ENCODE peak calls at places on chromosomes 4 and X, in seven cellular contexts. One of them, this sample, is unnamed.

GRCh38 chr4:71303850-71304249 is 35.0 kb upstream of the SLC4A4 start:
- DNase-seq in hepatocyte: no peak
- DNase-seq in NB4: no peak
- DNase-seq in neural crest cell: no peak
- DNase-seq in stomach: no peak
- DNase-seq in WERI-Rb-1: no peak
- DNase-seq in osteocyte: no peak
- DNase-seq in this sample: no peak

GRCh38 chrX:17547658-17548057 is 172.7 kb downstream of the NHS start:
- DNase-seq in osteocyte: no peak
- DNase-seq in stomach: peak; percentile 87
- DNase-seq in NB4: no peak
- DNase-seq in WERI-Rb-1: no peak
- DNase-seq in neural crest cell: no peak
- DNase-seq in hepatocyte: peak; percentile 72
- DNase-seq in this sample: peak; percentile 22

GRCh38 chrX:40996886-40997530 is 88.2 kb upstream of the USP9X start:
- DNase-seq in stomach: no peak
- DNase-seq in NB4: peak; percentile 93
- DNase-seq in hepatocyte: peak; percentile 78
- DNase-seq in WERI-Rb-1: no peak
- DNase-seq in neural crest cell: no peak
- DNase-seq in osteocyte: no peak
- DNase-seq in this sample: peak; percentile 28

GRCh38 chr4:56757270-56757746 is 64.2 kb downstream of the SPINK2 start:
- DNase-seq in neural crest cell: no peak
- DNase-seq in hepatocyte: peak; percentile 66
- DNase-seq in NB4: no peak
- DNase-seq in WERI-Rb-1: peak; percentile 53
- DNase-seq in stomach: no peak
- DNase-seq in osteocyte: no peak
- DNase-seq in this sample: peak; percentile 26

GRCh38 chr4:90183254-90183653 is 56.1 kb downstream of the CCSER1 start:
- DNase-seq in NB4: no peak
- DNase-seq in osteocyte: no peak
- DNase-seq in neural crest cell: no peak
- DNase-seq in hepatocyte: no peak
- DNase-seq in WERI-Rb-1: no peak
- DNase-seq in stomach: no peak
- DNase-seq in this sample: no peak

GRCh38 chr4:153684182-153685073 is at the start of gene TLR2:
- DNase-seq in hepatocyte: peak; percentile 87
- DNase-seq in WERI-Rb-1: peak; percentile 55
- DNase-seq in stomach: peak; percentile 85
- DNase-seq in NB4: peak; percentile 77
- DNase-seq in osteocyte: no peak
- DNase-seq in neural crest cell: peak; percentile 23
- DNase-seq in this sample: peak; percentile 82

GRCh38 chr4:4864443-4864939 is 5.0 kb downstream of the MSX1 start:
- DNase-seq in stomach: no peak
- DNase-seq in neural crest cell: no peak
- DNase-seq in NB4: no peak
- DNase-seq in WERI-Rb-1: no peak
- DNase-seq in hepatocyte: no peak
- DNase-seq in osteocyte: no peak
- DNase-seq in this sample: no peak

GRCh38 chrX:16873106-16873505 is 2.9 kb upstream of the RBBP7 start:
- DNase-seq in stomach: no peak
- DNase-seq in NB4: no peak
- DNase-seq in hepatocyte: no peak
- DNase-seq in osteocyte: no peak
- DNase-seq in neural crest cell: no peak
- DNase-seq in WERI-Rb-1: no peak
- DNase-seq in this sample: no peak

GRCh38 chr4:72900952-72901351 is 168.6 kb downstream of the COX18 start:
- DNase-seq in NB4: no peak
- DNase-seq in osteocyte: no peak
- DNase-seq in hepatocyte: no peak
- DNase-seq in neural crest cell: no peak
- DNase-seq in WERI-Rb-1: peak; percentile 11
- DNase-seq in stomach: no peak
- DNase-seq in this sample: no peak

GRCh38 chrX:109774706-109775105 is 41.6 kb upstream of the ACSL4 start:
- DNase-seq in WERI-Rb-1: no peak
- DNase-seq in neural crest cell: no peak
- DNase-seq in NB4: peak; percentile 41
- DNase-seq in stomach: no peak
- DNase-seq in hepatocyte: no peak
- DNase-seq in osteocyte: no peak
- DNase-seq in this sample: peak; percentile 58

GRCh38 chr4:15333692-15334633 is 93.9 kb upstream of the C1QTNF7 start:
- DNase-seq in osteocyte: no peak
- DNase-seq in hepatocyte: no peak
- DNase-seq in NB4: no peak
- DNase-seq in stomach: no peak
- DNase-seq in WERI-Rb-1: no peak
- DNase-seq in neural crest cell: no peak
- DNase-seq in this sample: no peak

GRCh38 chr4:113684534-113685091 is 76.9 kb downstream of the CAMK2D start:
- DNase-seq in NB4: peak; percentile 2
- DNase-seq in stomach: peak; percentile 31
- DNase-seq in osteocyte: peak; percentile 84
- DNase-seq in neural crest cell: no peak
- DNase-seq in hepatocyte: peak; percentile 81
- DNase-seq in WERI-Rb-1: peak; percentile 50
- DNase-seq in this sample: no peak

GRCh38 chr4:141646969-141647368 is 10.6 kb downstream of the IL15 start:
- DNase-seq in stomach: no peak
- DNase-seq in WERI-Rb-1: no peak
- DNase-seq in NB4: no peak
- DNase-seq in neural crest cell: no peak
- DNase-seq in hepatocyte: no peak
- DNase-seq in osteocyte: no peak
- DNase-seq in this sample: no peak

GRCh38 chr4:51835854-51836253 is 7.1 kb upstream of the DCUN1D4 start:
- DNase-seq in hepatocyte: no peak
- DNase-seq in stomach: no peak
- DNase-seq in NB4: no peak
- DNase-seq in neural crest cell: no peak
- DNase-seq in WERI-Rb-1: peak; percentile 35
- DNase-seq in osteocyte: no peak
- DNase-seq in this sample: no peak

GRCh38 chrX:85052636-85053343 is 49.1 kb downstream of the APOOL start:
- DNase-seq in NB4: peak; percentile 6
- DNase-seq in WERI-Rb-1: no peak
- DNase-seq in stomach: no peak
- DNase-seq in osteocyte: no peak
- DNase-seq in hepatocyte: no peak
- DNase-seq in neural crest cell: no peak
- DNase-seq in this sample: no peak

GRCh38 chr4:6613676-6614651 is 26.5 kb upstream of the MRFAP1 start:
- DNase-seq in stomach: no peak
- DNase-seq in hepatocyte: no peak
- DNase-seq in WERI-Rb-1: no peak
- DNase-seq in osteocyte: no peak
- DNase-seq in neural crest cell: no peak
- DNase-seq in NB4: no peak
- DNase-seq in this sample: no peak

GRCh38 chr4:83011779-83012630 is 1.4 kb upstream of the LIN54 start:
- DNase-seq in WERI-Rb-1: peak; percentile 38
- DNase-seq in hepatocyte: peak; percentile 62
- DNase-seq in neural crest cell: peak; percentile 40
- DNase-seq in osteocyte: no peak
- DNase-seq in NB4: peak; percentile 55
- DNase-seq in stomach: peak; percentile 51
- DNase-seq in this sample: peak; percentile 56

GRCh38 chrX:136608295-136608933 is 39.5 kb upstream of the CD40LG start:
- DNase-seq in WERI-Rb-1: peak; percentile 29
- DNase-seq in osteocyte: no peak
- DNase-seq in stomach: peak; percentile 55
- DNase-seq in neural crest cell: no peak
- DNase-seq in NB4: peak; percentile 57
- DNase-seq in hepatocyte: no peak
- DNase-seq in this sample: no peak

GRCh38 chr4:1628892-1629703 is 55.0 kb downstream of the FAM53A start:
- DNase-seq in NB4: peak; percentile 67
- DNase-seq in neural crest cell: peak; percentile 96
- DNase-seq in osteocyte: peak; percentile 91
- DNase-seq in stomach: peak; percentile 75
- DNase-seq in WERI-Rb-1: peak; percentile 77
- DNase-seq in hepatocyte: peak; percentile 77
- DNase-seq in this sample: peak; percentile 89

GRCh38 chrX:2690856-2691542 is at the start of gene CD99:
- DNase-seq in neural crest cell: peak; percentile 79
- DNase-seq in hepatocyte: peak; percentile 97
- DNase-seq in osteocyte: peak; percentile 94
- DNase-seq in stomach: peak; percentile 89
- DNase-seq in NB4: peak; percentile 90
- DNase-seq in WERI-Rb-1: peak; percentile 93
- DNase-seq in this sample: peak; percentile 95

GRCh38 chr4:148094149-148094548 is 348.1 kb downstream of the NR3C2 start:
- DNase-seq in hepatocyte: no peak
- DNase-seq in neural crest cell: no peak
- DNase-seq in stomach: no peak
- DNase-seq in osteocyte: no peak
- DNase-seq in WERI-Rb-1: no peak
- DNase-seq in NB4: no peak
- DNase-seq in this sample: no peak

GRCh38 chr4:2288051-2288541 is 26.2 kb upstream of the MXD4 start:
- DNase-seq in neural crest cell: no peak
- DNase-seq in hepatocyte: no peak
- DNase-seq in NB4: no peak
- DNase-seq in stomach: no peak
- DNase-seq in osteocyte: no peak
- DNase-seq in WERI-Rb-1: peak; percentile 7
- DNase-seq in this sample: no peak

GRCh38 chr4:80239480-80239879 is 27.0 kb upstream of the FGF5 start:
- DNase-seq in hepatocyte: no peak
- DNase-seq in neural crest cell: no peak
- DNase-seq in osteocyte: no peak
- DNase-seq in stomach: no peak
- DNase-seq in NB4: no peak
- DNase-seq in WERI-Rb-1: no peak
- DNase-seq in this sample: no peak

GRCh38 chr4:25439913-25440477 is 62.9 kb downstream of the ANAPC4 start:
- DNase-seq in NB4: peak; percentile 76
- DNase-seq in neural crest cell: peak; percentile 62
- DNase-seq in WERI-Rb-1: peak; percentile 76
- DNase-seq in hepatocyte: peak; percentile 80
- DNase-seq in osteocyte: no peak
- DNase-seq in stomach: peak; percentile 73
- DNase-seq in this sample: peak; percentile 74

GRCh38 chr4:159639924-159640323 is 537.0 kb downstream of the RAPGEF2 start:
- DNase-seq in neural crest cell: no peak
- DNase-seq in NB4: no peak
- DNase-seq in osteocyte: no peak
- DNase-seq in WERI-Rb-1: no peak
- DNase-seq in stomach: no peak
- DNase-seq in hepatocyte: no peak
- DNase-seq in this sample: no peak

GRCh38 chrX:95703696-95704095 is 980.9 kb upstream of the DIAPH2 start:
- DNase-seq in stomach: no peak
- DNase-seq in osteocyte: no peak
- DNase-seq in WERI-Rb-1: no peak
- DNase-seq in neural crest cell: no peak
- DNase-seq in NB4: peak; percentile 1
- DNase-seq in hepatocyte: no peak
- DNase-seq in this sample: no peak

DNA sequence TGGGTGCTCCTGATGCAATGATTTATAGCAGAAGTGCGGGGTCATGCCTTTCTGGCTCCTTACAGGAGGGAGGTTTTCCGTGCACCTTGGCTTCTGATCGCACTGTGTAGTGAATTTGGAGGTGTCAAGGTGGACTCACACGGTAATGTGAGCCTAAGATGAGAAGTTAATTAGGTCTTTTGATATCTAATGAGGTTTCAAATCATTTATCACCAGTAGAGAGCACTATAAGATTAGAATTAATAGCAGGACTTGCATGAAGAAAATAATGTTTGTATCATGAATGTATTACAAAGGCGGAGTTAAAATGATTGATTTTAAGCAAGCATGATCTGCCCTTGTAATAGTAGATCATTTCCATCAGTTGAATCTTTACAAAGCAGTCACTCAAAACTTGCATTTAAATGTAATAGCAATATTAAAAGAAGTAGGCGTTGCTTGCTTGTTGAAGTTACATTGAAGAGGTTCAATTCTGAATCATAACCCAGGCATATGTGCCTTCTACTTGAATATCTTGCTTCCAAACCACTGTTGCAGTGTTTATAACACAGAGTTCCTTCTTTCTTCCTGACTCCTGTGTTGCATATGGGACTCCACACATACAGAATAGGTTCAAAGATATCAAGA is 152.1 kb downstream of the FMR1NB start:
- DNase-seq in NB4: peak; percentile 44
- DNase-seq in stomach: no peak
- DNase-seq in osteocyte: no peak
- DNase-seq in hepatocyte: no peak
- DNase-seq in neural crest cell: no peak
- DNase-seq in WERI-Rb-1: no peak
- DNase-seq in this sample: no peak
- TF ChIP-seq CTCF in NB4: no peak
- TF ChIP-seq CTCF in stomach: no peak
- TF ChIP-seq CTCF in osteocyte: no peak
- TF ChIP-seq CTCF in hepatocyte: peak; percentile 42
- TF ChIP-seq CTCF in neural crest cell: peak; percentile 47
- TF ChIP-seq CTCF in WERI-Rb-1: no peak
- TF ChIP-seq CTCF in this sample: no peak

GRCh38 chrX:38881066-38881465 is 79.8 kb downstream of the MID1IP1 start:
- DNase-seq in WERI-Rb-1: no peak
- DNase-seq in NB4: no peak
- DNase-seq in neural crest cell: no peak
- DNase-seq in hepatocyte: no peak
- DNase-seq in stomach: no peak
- DNase-seq in osteocyte: no peak
- DNase-seq in this sample: no peak
- TF ChIP-seq CTCF in WERI-Rb-1: no peak
- TF ChIP-seq CTCF in NB4: no peak
- TF ChIP-seq CTCF in neural crest cell: no peak
- TF ChIP-seq CTCF in hepatocyte: no peak
- TF ChIP-seq CTCF in stomach: no peak
- TF ChIP-seq CTCF in osteocyte: no peak
- TF ChIP-seq CTCF in this sample: no peak

GRCh38 chr4:94892051-94892450 is 134.3 kb downstream of the BMPR1B start:
- DNase-seq in osteocyte: no peak
- DNase-seq in hepatocyte: no peak
- DNase-seq in NB4: no peak
- DNase-seq in stomach: no peak
- DNase-seq in neural crest cell: no peak
- DNase-seq in WERI-Rb-1: no peak
- DNase-seq in this sample: no peak
- TF ChIP-seq CTCF in osteocyte: no peak
- TF ChIP-seq CTCF in hepatocyte: no peak
- TF ChIP-seq CTCF in NB4: no peak
- TF ChIP-seq CTCF in stomach: no peak
- TF ChIP-seq CTCF in neural crest cell: no peak
- TF ChIP-seq CTCF in WERI-Rb-1: peak; percentile 34
- TF ChIP-seq CTCF in this sample: no peak

DNA sequence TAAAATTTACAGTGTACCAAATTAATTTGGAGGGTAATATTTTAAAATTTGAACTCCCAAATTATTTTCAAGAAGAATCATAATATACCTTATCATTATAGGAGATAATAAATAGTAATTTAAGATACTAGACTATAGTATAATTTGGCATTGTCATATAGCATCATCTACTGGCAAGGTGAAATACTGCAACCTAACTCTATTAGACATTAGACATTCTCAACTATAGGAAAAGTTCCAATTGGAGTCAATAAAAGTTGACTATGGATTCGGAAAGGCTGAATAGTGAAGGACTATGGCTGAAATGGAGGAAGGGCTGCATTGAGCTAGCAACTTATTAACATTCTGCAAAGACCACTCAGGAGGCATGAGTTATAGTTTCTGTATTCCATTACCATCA is 113.0 kb downstream of the PRDM5 start:
- DNase-seq in hepatocyte: no peak
- DNase-seq in neural crest cell: no peak
- DNase-seq in osteocyte: no peak
- DNase-seq in stomach: no peak
- DNase-seq in WERI-Rb-1: no peak
- DNase-seq in NB4: no peak
- DNase-seq in this sample: no peak
- TF ChIP-seq CTCF in hepatocyte: peak; percentile 19
- TF ChIP-seq CTCF in neural crest cell: peak; percentile 51
- TF ChIP-seq CTCF in osteocyte: peak; percentile 22
- TF ChIP-seq CTCF in stomach: no peak
- TF ChIP-seq CTCF in WERI-Rb-1: peak; percentile 52
- TF ChIP-seq CTCF in NB4: peak; percentile 1
- TF ChIP-seq CTCF in this sample: peak; percentile 14